ENCODE peak calls at places on chromosomes 2 and 18, in five cellular contexts. N is A549, V is K562, Y is H1, F is HepG2. A is an unnamed sample.

GRCh38 chr2:217434183-217434620 is 568.6 kb downstream of the TNS1 start:
- DNase-seq in Y (peak), V (peak), N (peak), F (peak), A (peak)

GRCh38 chr2:169276045-169276444 is 86.3 kb downstream of the LRP2 start:
- DNase-seq in N (peak), F (no peak), Y (no peak), V (no peak), A (no peak)

GRCh38 chr18:70385474-70385873 is 96.6 kb downstream of the SOCS6 start:
- DNase-seq in N (no peak), V (peak), F (peak), Y (no peak), A (peak)

GRCh38 chr2:71884303-71885042 is 263.2 kb downstream of the CYP26B1 start:
- DNase-seq in N (peak), V (no peak), F (no peak), Y (no peak), A (peak)

GRCh38 chr2:64019975-64020281 is 700 bp upstream of the VPS54 start:
- DNase-seq in N (no peak), F (no peak), V (no peak), Y (no peak), A (no peak)

GRCh38 chr2:215832791-215833190 is 180.6 kb downstream of the MREG start:
- DNase-seq in N (no peak), V (no peak), Y (no peak), F (peak), A (no peak)

GRCh38 chr2:32895424-32895823 is 51.3 kb upstream of the LTBP1 start:
- DNase-seq in V (no peak), F (no peak), Y (no peak), N (no peak), A (no peak)

GRCh38 chr2:234858134-234858533 is 93.7 kb upstream of the SH3BP4 start:
- DNase-seq in Y (no peak), F (no peak), N (no peak), V (peak), A (no peak)

GRCh38 chr2:33126973-33127372 is 180.2 kb downstream of the LTBP1 start:
- DNase-seq in N (no peak), V (no peak), Y (no peak), F (no peak), A (peak)

GRCh38 chr2:3024401-3024935 is 353.1 kb downstream of the EIPR1 start:
- DNase-seq in Y (no peak), V (no peak), N (no peak), F (no peak), A (no peak)

GRCh38 chr2:74499940-74500577 is 656 bp upstream of the LBX2 start:
- DNase-seq in N (no peak), V (no peak), F (no peak), Y (no peak), A (no peak)

GRCh38 chr2:74499269-74499939 is at the start of gene LBX2:
- DNase-seq in F (no peak), N (no peak), Y (no peak), V (no peak), A (no peak)

GRCh38 chr2:74496997-74497776 is 2.2 kb downstream of the LBX2 start:
- DNase-seq in N (no peak), Y (no peak), V (no peak), F (peak), A (no peak)

GRCh38 chr2:74498500-74499268 is 719 bp downstream of the LBX2 start:
- DNase-seq in F (no peak), N (peak), V (no peak), Y (no peak), A (no peak)

DNA sequence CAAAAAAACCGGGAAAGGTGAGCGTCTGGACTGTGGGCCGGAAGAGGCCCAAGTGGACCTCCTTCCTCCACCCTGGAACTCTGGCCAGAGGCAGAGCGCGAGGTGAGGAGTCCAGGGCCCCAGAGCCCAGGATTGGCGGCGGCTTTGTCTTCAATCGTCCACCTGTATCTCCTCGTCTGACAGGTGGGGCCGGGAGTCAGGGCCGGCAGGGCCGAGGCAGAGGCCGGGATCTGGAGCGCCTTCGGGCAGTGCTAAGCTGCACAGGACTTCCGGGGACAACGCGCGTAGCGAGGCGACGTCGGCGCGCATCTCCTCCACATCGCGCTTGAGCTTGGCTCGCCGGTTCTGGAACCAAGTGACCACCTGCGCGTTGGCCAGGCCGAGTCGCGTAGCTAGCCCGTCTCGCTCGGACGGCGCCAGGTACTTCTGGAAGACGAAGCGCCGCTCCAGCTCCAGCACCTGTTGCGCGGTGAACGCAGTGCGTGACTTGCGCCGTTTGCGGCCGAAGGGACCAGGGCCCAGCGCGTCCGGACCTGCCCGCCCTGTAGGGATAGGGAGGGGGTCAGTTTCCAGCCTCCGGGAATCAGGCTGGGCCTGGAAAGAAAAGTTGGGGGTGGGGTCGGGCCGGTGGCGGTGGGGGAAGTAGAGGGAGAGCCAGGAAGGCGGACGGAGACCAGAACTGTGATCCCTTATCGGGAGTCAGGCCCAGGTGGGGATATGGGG is 1.5 kb downstream of the LBX2 start:
- DNase-seq in F (no peak), Y (no peak), N (no peak), V (no peak), A (no peak)
- TF ChIP-seq MAFK in F (no peak), Y (no peak), N (no peak), V (no peak), A (no peak)

GRCh38 chr18:76838182-76838581 is 15.8 kb downstream of the ZNF236 start:
- DNase-seq in V (no peak), F (peak), Y (no peak), N (no peak), A (peak)
- TF ChIP-seq MAFK in V (no peak), F (no peak), Y (no peak), N (no peak), A (no peak)

GRCh38 chr18:48492880-48493279 is 46.0 kb upstream of the CTIF start:
- DNase-seq in V (no peak), Y (no peak), N (no peak), F (no peak), A (no peak)

GRCh38 chr18:48488388-48488850 is 50.4 kb upstream of the CTIF start:
- DNase-seq in N (peak), Y (no peak), V (no peak), F (peak), A (peak)

GRCh38 chr18:48497863-48498262 is 41.0 kb upstream of the CTIF start:
- DNase-seq in Y (no peak), V (no peak), N (no peak), F (no peak), A (no peak)

GRCh38 chr18:48490641-48491040 is 48.2 kb upstream of the CTIF start:
- DNase-seq in V (no peak), Y (no peak), N (no peak), F (no peak), A (no peak)

GRCh38 chr18:48493856-48494255 is 45.0 kb upstream of the CTIF start:
- DNase-seq in N (no peak), V (no peak), Y (no peak), F (no peak), A (peak)
- TF ChIP-seq MAFK in N (no peak), V (no peak), Y (no peak), F (no peak), A (no peak)

DNA sequence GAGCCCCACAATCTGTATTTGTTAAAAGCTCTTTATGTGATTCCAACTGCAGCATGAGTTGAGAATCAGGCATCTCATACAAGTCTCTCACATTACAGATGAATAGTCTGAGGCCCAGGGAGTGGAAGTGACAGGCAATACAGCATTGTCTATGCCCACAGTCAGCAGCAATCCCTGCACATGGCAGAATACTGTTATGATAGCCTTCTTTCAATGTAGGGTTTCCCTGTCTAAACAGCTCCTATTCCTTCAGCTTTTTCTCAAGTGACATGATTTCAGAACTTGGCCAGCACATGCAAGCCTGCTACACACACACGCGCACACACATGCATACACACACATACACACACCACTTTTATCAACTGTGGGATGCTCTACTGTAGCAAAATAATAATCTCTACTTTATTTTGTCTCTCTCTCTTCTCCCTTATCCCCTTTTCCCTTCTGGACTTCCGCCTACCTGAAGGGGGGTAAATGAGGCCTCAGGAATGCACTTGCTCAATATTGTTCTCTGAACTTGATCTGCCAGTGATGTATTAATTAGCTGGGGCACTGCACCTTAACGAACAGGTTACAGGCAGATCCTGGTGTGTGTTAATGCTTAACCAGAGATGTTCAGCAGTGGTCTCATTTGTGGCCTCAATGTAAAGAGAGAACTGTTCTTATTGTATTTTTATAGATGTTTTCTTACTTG is 116.0 kb downstream of the SETBP1 start:
- DNase-seq in V (no peak), F (peak), Y (no peak), N (no peak), A (no peak)
- TF ChIP-seq MAFK in V (no peak), F (no peak), Y (no peak), N (no peak), A (no peak)

DNA sequence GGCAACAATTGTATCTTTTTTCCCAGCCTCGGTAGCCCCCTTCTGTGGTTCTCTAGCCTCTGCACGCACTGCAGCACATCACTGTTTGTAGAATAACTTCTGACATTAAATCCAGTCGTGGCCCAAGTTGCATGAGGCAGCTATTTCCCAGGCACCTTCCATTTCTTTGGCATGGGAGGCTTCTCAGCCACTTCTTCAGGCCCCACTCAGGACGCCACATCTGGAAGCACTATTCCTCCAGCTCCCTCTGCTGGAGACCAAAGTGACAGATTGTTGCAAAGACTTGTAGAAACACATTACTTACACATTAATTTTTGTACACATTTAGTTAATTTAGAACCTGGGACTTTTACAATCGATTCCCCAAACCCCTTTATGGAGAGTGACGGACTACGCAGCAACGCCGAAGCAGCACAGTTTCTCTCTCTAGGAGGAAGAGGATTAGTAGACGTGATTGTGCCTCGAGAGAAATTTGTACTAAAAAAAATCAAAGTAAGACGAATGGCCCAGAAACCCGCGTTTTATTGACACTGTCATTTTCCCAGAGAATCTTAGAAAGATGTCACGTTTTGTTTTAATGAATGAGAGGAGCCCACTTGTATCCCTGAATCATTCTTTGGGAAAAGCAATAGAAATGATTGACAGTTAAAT is 57.8 kb upstream of the RGPD5 start:
- DNase-seq in N (peak), V (peak), Y (no peak), F (peak), A (peak)
- TF ChIP-seq MAFK in N (no peak), V (no peak), Y (no peak), F (no peak), A (no peak)

GRCh38 chr2:46774499-46775228 is 140.9 kb downstream of the MCFD2 start:
- DNase-seq in V (no peak), N (no peak), F (no peak), Y (no peak), A (peak)

GRCh38 chr2:46775722-46776121 is 139.9 kb downstream of the MCFD2 start:
- DNase-seq in N (no peak), Y (no peak), V (no peak), F (no peak), A (no peak)

GRCh38 chr2:46779447-46779941 is 136.1 kb downstream of the MCFD2 start:
- DNase-seq in Y (no peak), V (no peak), F (no peak), N (no peak), A (peak)

GRCh38 chr2:46778516-46778915 is 137.1 kb downstream of the MCFD2 start:
- DNase-seq in Y (no peak), V (no peak), N (no peak), F (no peak), A (no peak)

DNA sequence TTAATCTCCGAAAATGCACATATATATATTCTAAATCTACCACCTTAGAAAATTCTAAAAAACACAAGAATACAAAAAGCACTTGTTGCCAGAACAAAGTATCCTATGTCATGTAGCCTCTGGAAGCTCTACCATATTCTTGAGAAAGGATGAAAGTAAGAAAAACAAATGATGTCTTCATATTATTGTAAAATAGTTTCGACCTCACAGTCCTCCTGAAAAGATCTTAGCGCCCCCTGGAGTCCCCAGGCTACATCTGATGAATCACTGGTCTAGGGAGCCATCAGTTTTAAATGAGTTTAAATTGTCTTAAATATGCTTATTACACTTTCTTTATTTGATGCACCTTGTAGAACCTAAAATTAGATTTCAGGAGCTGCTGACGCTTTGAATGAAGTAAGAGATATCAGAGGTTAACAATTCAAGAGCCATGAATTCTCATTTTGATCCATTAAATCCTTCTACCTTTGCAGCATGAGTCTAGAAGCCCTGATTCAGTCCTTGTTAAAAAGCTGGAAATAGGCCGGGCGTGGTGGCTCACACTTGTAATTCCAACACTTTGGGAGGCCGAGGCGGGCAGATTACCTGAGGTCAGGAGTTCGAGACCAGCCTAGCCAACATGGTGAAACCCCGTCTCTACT is 138.8 kb downstream of the MCFD2 start:
- DNase-seq in V (peak), N (peak), F (peak), Y (no peak), A (peak)
- TF ChIP-seq MAFK in V (no peak), N (no peak), F (no peak), Y (no peak), A (no peak)

DNA sequence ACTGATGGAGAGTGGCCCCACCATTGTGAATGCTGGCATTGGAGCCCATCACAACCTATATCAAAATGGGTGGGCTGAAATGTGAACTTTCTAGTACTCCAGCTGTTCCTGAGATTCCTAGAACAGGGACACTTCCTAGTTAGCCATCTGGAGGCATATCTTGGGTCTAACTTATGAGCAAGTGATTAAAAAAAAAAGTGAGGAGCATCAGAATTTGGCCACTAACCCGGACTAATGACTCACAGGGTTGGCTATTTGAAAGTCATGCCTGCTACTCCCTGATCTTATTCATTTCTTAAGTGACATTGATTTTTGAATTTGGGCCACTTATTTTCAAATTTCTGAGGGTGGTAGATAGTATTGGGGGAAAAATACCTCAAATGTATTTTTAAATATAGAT is 216.6 kb downstream of the HRH4 start:
- DNase-seq in Y (no peak), V (no peak), F (no peak), N (no peak), A (peak)
- TF ChIP-seq MAFK in Y (no peak), V (no peak), F (no peak), N (no peak), A (no peak)

A was measured in IMR-90.